ENCODE peak calls at places on chromosomes 13 and 19, in nine cellular contexts. B is COR-L47; M is NCI-H2171 treated with DMSO at 0.1 percent for 48 hours; E is activated T-helper 1 cell treated with anti-CD3 and anti-CD28 coated beads, Interleukin-12 subunit alpha, Interleukin-12 subunit beta, Interleukin-2, Interleukin-4 antibody, amounts not matched to agents 30 ng/mL and 10 ng/mL and 1 ng/mL, durations not matched to agents 14 hours and 24 hours and 36 hours; D is activated CD4-positive, alpha-beta T cell treated with anti-CD3 and anti-CD28 coated beads, Interleukin-2, amount 50 U/mL, for 48 hours; G is GM23248; L is CD4-positive, alpha-beta memory T cell; X is Calu3; V is HS-5. I is an unnamed sample.

GRCh38 chr19:55526216-55527196 is 10.4 kb downstream of the SBK2 start:
- DNase-seq in V (no peak), L (no peak), B (peak), M (peak), G (peak), D (no peak), E (no peak), X (peak), I (no peak)

GRCh38 chr19:35140898-35141626 is 2.0 kb upstream of the FXYD7 start:
- DNase-seq in G (peak), V (no peak), M (peak), X (peak), L (peak), D (peak), B (peak), E (peak), I (peak)

GRCh38 chr13:108859202-108860012 is 230.0 kb downstream of the MYO16 start:
- DNase-seq in G (peak), B (no peak), M (no peak), V (peak), L (no peak), D (no peak), X (no peak), E (no peak), I (peak)

GRCh38 chr19:38735257-38735686 is 9.0 kb downstream of the CAPN12 start:
- DNase-seq in X (peak), D (no peak), G (no peak), E (no peak), V (no peak), L (peak), M (peak), B (no peak), I (no peak)

GRCh38 chr19:23565256-23565655 is 121.8 kb downstream of the ZNF675 start:
- DNase-seq in E (no peak), D (no peak), X (no peak), L (no peak), V (no peak), G (no peak), M (no peak), B (no peak), I (no peak)

GRCh38 chr19:14731200-14731599 is 41.4 kb downstream of the ZNF333 start:
- DNase-seq in D (no peak), G (no peak), X (no peak), B (no peak), L (no peak), V (no peak), E (no peak), M (no peak), I (no peak)

GRCh38 chr19:5949792-5950305 is 28.1 kb downstream of the RANBP3 start:
- DNase-seq in M (peak), D (peak), L (peak), V (no peak), X (no peak), B (peak), G (no peak), E (peak), I (no peak)

GRCh38 chr13:93201992-93202558 is 24.5 kb upstream of the GPC6 start:
- DNase-seq in D (no peak), V (no peak), E (no peak), B (no peak), M (no peak), X (no peak), L (no peak), G (no peak), I (no peak)

GRCh38 chr19:23996549-23996948 is 81.9 kb downstream of the ZNF726 start:
- DNase-seq in V (no peak), X (peak), G (peak), M (peak), D (peak), E (no peak), B (no peak), L (no peak), I (no peak)

GRCh38 chr13:105410602-105411001 is 1124.9 kb downstream of the EFNB2 start:
- DNase-seq in G (peak), D (peak), X (peak), B (no peak), L (peak), E (no peak), V (no peak), M (peak), I (peak)

GRCh38 chr13:99704390-99704789 is 203.1 kb downstream of the TM9SF2 start:
- DNase-seq in D (no peak), M (no peak), L (no peak), V (no peak), B (peak), E (no peak), G (no peak), X (no peak), I (no peak)

GRCh38 chr19:16589917-16590316 is 17.7 kb upstream of the SLC35E1 start:
- DNase-seq in B (peak), G (no peak), L (no peak), E (no peak), V (no peak), M (peak), X (no peak), D (no peak), I (no peak)

GRCh38 chr13:30752201-30752797 is 17.0 kb downstream of the ALOX5AP start:
- DNase-seq in G (peak), L (no peak), X (no peak), B (no peak), V (no peak), D (no peak), E (no peak), M (no peak), I (no peak)

GRCh38 chr19:55341191-55342043 is 1.7 kb downstream of the KMT5C start:
- DNase-seq in X (peak), V (no peak), E (peak), L (peak), D (peak), B (peak), M (peak), G (peak), I (no peak)

GRCh38 chr13:114004416-114005205 is 30.7 kb upstream of the C13orf46 start:
- DNase-seq in D (no peak), B (no peak), X (no peak), E (no peak), M (no peak), V (no peak), L (no peak), G (no peak), I (no peak)

GRCh38 chr13:63625869-63626268 is 2210.2 kb upstream of the PCDH20 start:
- DNase-seq in D (no peak), B (no peak), G (no peak), X (no peak), L (no peak), V (no peak), M (no peak), E (no peak), I (no peak)

GRCh38 chr19:30160996-30161655 is 211.1 kb upstream of the ZNF536 start:
- DNase-seq in V (no peak), G (no peak), D (no peak), X (no peak), E (no peak), B (no peak), L (no peak), M (no peak), I (no peak)

GRCh38 chr13:49494645-49495044 is 1.1 kb upstream of the PHF11 start:
- DNase-seq in D (no peak), B (no peak), E (no peak), M (no peak), L (no peak), G (no peak), X (no peak), V (no peak), I (no peak)

GRCh38 chr13:27406178-27406939 is 18.1 kb upstream of the GTF3A start:
- DNase-seq in M (peak), G (peak), X (no peak), D (no peak), E (peak), B (peak), L (peak), V (no peak), I (no peak)

GRCh38 chr13:97225533-97225932 is 3.4 kb downstream of the MBNL2 start:
- DNase-seq in G (no peak), D (no peak), X (no peak), B (no peak), L (no peak), V (no peak), E (no peak), M (no peak), I (no peak)

I was measured in SJSA1.